ENCODE peak calls at places on chromosome 14, in eight cellular contexts. One of them, this sample, is unnamed.

GRCh38 chr14:23056956-23057756 is at the start of gene CDH24:
- DNase-seq in psoas muscle: peak
- DNase-seq in AG04449: no peak
- DNase-seq in GM04504: no peak
- DNase-seq in stimulated activated effector memory CD8-positive, alpha-beta T cell treated with anti-CD3 and anti-CD28 coated beads, Interleukin-12 subunit alpha, Interleukin-12 subunit beta, amount 100 ng/mL, for 72 hours: peak
- DNase-seq in GM19239: peak
- DNase-seq in GM13977: peak
- DNase-seq in non-pigmented ciliary epithelial cell: no peak
- DNase-seq in this sample: peak

GRCh38 chr14:99755068-99755405 is 38.2 kb upstream of the EML1 start:
- DNase-seq in psoas muscle: no peak
- DNase-seq in AG04449: no peak
- DNase-seq in GM04504: no peak
- DNase-seq in stimulated activated effector memory CD8-positive, alpha-beta T cell treated with anti-CD3 and anti-CD28 coated beads, Interleukin-12 subunit alpha, Interleukin-12 subunit beta, amount 100 ng/mL, for 72 hours: no peak
- DNase-seq in GM19239: no peak
- DNase-seq in GM13977: peak
- DNase-seq in non-pigmented ciliary epithelial cell: no peak
- DNase-seq in this sample: peak

GRCh38 chr14:38078393-38078792 is 129.3 kb upstream of the SSTR1 start:
- DNase-seq in psoas muscle: no peak
- DNase-seq in AG04449: no peak
- DNase-seq in GM04504: no peak
- DNase-seq in stimulated activated effector memory CD8-positive, alpha-beta T cell treated with anti-CD3 and anti-CD28 coated beads, Interleukin-12 subunit alpha, Interleukin-12 subunit beta, amount 100 ng/mL, for 72 hours: peak
- DNase-seq in GM19239: no peak
- DNase-seq in GM13977: no peak
- DNase-seq in non-pigmented ciliary epithelial cell: no peak
- DNase-seq in this sample: peak

GRCh38 chr14:105313381-105314286 is 914 bp upstream of the PACS2 start:
- DNase-seq in psoas muscle: peak
- DNase-seq in AG04449: no peak
- DNase-seq in GM04504: no peak
- DNase-seq in stimulated activated effector memory CD8-positive, alpha-beta T cell treated with anti-CD3 and anti-CD28 coated beads, Interleukin-12 subunit alpha, Interleukin-12 subunit beta, amount 100 ng/mL, for 72 hours: no peak
- DNase-seq in GM19239: no peak
- DNase-seq in GM13977: no peak
- DNase-seq in non-pigmented ciliary epithelial cell: no peak
- DNase-seq in this sample: peak

GRCh38 chr14:79448922-79449321 is 762.4 kb downstream of the DIO2 start:
- DNase-seq in psoas muscle: no peak
- DNase-seq in AG04449: no peak
- DNase-seq in GM04504: no peak
- DNase-seq in stimulated activated effector memory CD8-positive, alpha-beta T cell treated with anti-CD3 and anti-CD28 coated beads, Interleukin-12 subunit alpha, Interleukin-12 subunit beta, amount 100 ng/mL, for 72 hours: no peak
- DNase-seq in GM19239: no peak
- DNase-seq in GM13977: no peak
- DNase-seq in non-pigmented ciliary epithelial cell: no peak
- DNase-seq in this sample: no peak

GRCh38 chr14:59869381-59870255 is 958 bp downstream of the RTN1 start:
- DNase-seq in psoas muscle: peak
- DNase-seq in AG04449: no peak
- DNase-seq in GM04504: no peak
- DNase-seq in stimulated activated effector memory CD8-positive, alpha-beta T cell treated with anti-CD3 and anti-CD28 coated beads, Interleukin-12 subunit alpha, Interleukin-12 subunit beta, amount 100 ng/mL, for 72 hours: no peak
- DNase-seq in GM19239: no peak
- DNase-seq in GM13977: no peak
- DNase-seq in non-pigmented ciliary epithelial cell: no peak
- DNase-seq in this sample: no peak

GRCh38 chr14:85532981-85533820 is 3.3 kb downstream of the FLRT2 start:
- DNase-seq in psoas muscle: peak
- DNase-seq in AG04449: no peak
- DNase-seq in GM04504: peak
- DNase-seq in stimulated activated effector memory CD8-positive, alpha-beta T cell treated with anti-CD3 and anti-CD28 coated beads, Interleukin-12 subunit alpha, Interleukin-12 subunit beta, amount 100 ng/mL, for 72 hours: no peak
- DNase-seq in GM19239: no peak
- DNase-seq in GM13977: no peak
- DNase-seq in non-pigmented ciliary epithelial cell: no peak
- DNase-seq in this sample: no peak

GRCh38 chr14:72892103-72892878 is 1.6 kb downstream of the DPF3 start:
- DNase-seq in psoas muscle: no peak
- DNase-seq in AG04449: no peak
- DNase-seq in GM04504: no peak
- DNase-seq in stimulated activated effector memory CD8-positive, alpha-beta T cell treated with anti-CD3 and anti-CD28 coated beads, Interleukin-12 subunit alpha, Interleukin-12 subunit beta, amount 100 ng/mL, for 72 hours: peak
- DNase-seq in GM19239: no peak
- DNase-seq in GM13977: peak
- DNase-seq in non-pigmented ciliary epithelial cell: no peak
- DNase-seq in this sample: no peak

GRCh38 chr14:74514471-74514932 is 20.9 kb downstream of the ISCA2 start:
- DNase-seq in psoas muscle: peak
- DNase-seq in AG04449: no peak
- DNase-seq in GM04504: peak
- DNase-seq in stimulated activated effector memory CD8-positive, alpha-beta T cell treated with anti-CD3 and anti-CD28 coated beads, Interleukin-12 subunit alpha, Interleukin-12 subunit beta, amount 100 ng/mL, for 72 hours: no peak
- DNase-seq in GM19239: no peak
- DNase-seq in GM13977: no peak
- DNase-seq in non-pigmented ciliary epithelial cell: peak
- DNase-seq in this sample: peak

GRCh38 chr14:74238974-74239847 is at the start of gene VSX2:
- DNase-seq in psoas muscle: no peak
- DNase-seq in AG04449: no peak
- DNase-seq in GM04504: no peak
- DNase-seq in stimulated activated effector memory CD8-positive, alpha-beta T cell treated with anti-CD3 and anti-CD28 coated beads, Interleukin-12 subunit alpha, Interleukin-12 subunit beta, amount 100 ng/mL, for 72 hours: no peak
- DNase-seq in GM19239: no peak
- DNase-seq in GM13977: no peak
- DNase-seq in non-pigmented ciliary epithelial cell: no peak
- DNase-seq in this sample: no peak